ENCODE peak calls at places on chromosomes 12 and 14, in five cellular contexts. E is IMR-90; V is psoas muscle; B is effector memory CD4-positive, alpha-beta T cell; Q is fibroblast of lung. P is an unnamed sample.
A peak's percentile ranks its signal among the peaks of the same experiment; 100 is the strongest.

GRCh38 chr12:131901431-131902331 is 7.3 kb downstream of the ULK1 start:
- DNase-seq in B (no peak), V (no peak), E (no peak), Q (no peak), P (peak; percentile 80)

GRCh38 chr12:63958876-63959275 is 114.4 kb downstream of the SRGAP1 start:
- DNase-seq in V (no peak), Q (no peak), B (no peak), E (no peak), P (no peak)

GRCh38 chr12:51847830-51848727 is at the start of gene FIGNL2:
- DNase-seq in V (peak; percentile 32), Q (peak; percentile 34), E (peak; percentile 12), B (no peak), P (no peak)

GRCh38 chr14:30698463-30698862 is 76.3 kb downstream of the SCFD1 start:
- DNase-seq in Q (no peak), E (no peak), V (no peak), B (no peak), P (no peak)

GRCh38 chr12:20210795-20211194 is 157.5 kb upstream of the PDE3A start:
- DNase-seq in Q (no peak), B (no peak), E (no peak), V (no peak), P (no peak)

GRCh38 chr14:103537175-103537990 is 8.4 kb downstream of the TRMT61A start:
- DNase-seq in V (peak; percentile 17), B (no peak), Q (no peak), E (peak; percentile 55), P (no peak)

GRCh38 chr12:49707127-49707811 is at the start of gene FMNL3:
- DNase-seq in E (peak; percentile 95), V (peak; percentile 98), B (peak; percentile 97), Q (peak; percentile 94), P (peak; percentile 98)

GRCh38 chr12:123401753-123402683 is 18.1 kb downstream of the KMT5A start:
- DNase-seq in V (no peak), Q (no peak), B (no peak), E (no peak), P (no peak)

GRCh38 chr12:50572760-50573159 is 68.0 kb downstream of the DIP2B start:
- DNase-seq in B (no peak), E (no peak), V (no peak), Q (no peak), P (no peak)

GRCh38 chr14:28468191-28469151 is 298.1 kb upstream of the FOXG1 start:
- DNase-seq in V (no peak), B (no peak), Q (peak; percentile 29), E (no peak), P (no peak)

GRCh38 chr12:93176166-93176565 is 201.6 kb upstream of the NUDT4 start:
- DNase-seq in Q (peak; percentile 72), B (no peak), V (no peak), E (peak; percentile 76), P (no peak)

GRCh38 chr14:23577004-23577681 is 1.4 kb downstream of the JPH4 start:
- DNase-seq in E (no peak), V (no peak), Q (no peak), B (no peak), P (no peak)

GRCh38 chr14:105007593-105008264 is 13.2 kb downstream of the CDCA4 start:
- DNase-seq in E (no peak), V (no peak), Q (no peak), B (no peak), P (no peak)

GRCh38 chr14:94536836-94537235 is 24.4 kb upstream of the SERPINA4 start:
- DNase-seq in E (no peak), Q (no peak), B (no peak), V (no peak), P (no peak)

GRCh38 chr12:97751704-97752103 is 289.1 kb downstream of the RMST start:
- DNase-seq in B (no peak), E (no peak), V (no peak), Q (no peak), P (no peak)

GRCh38 chr14:99246536-99247083 is 25.4 kb downstream of the BCL11B start:
- DNase-seq in B (no peak), E (no peak), Q (no peak), V (no peak), P (no peak)

GRCh38 chr14:24135584-24135833 is 485 bp upstream of the PSME1 start:
- DNase-seq in E (no peak), V (no peak), Q (no peak), B (no peak), P (no peak)

GRCh38 chr12:54688309-54689033 is 40.3 kb upstream of the DCD start:
- DNase-seq in V (no peak), B (no peak), Q (no peak), E (no peak), P (no peak)

GRCh38 chr12:132143328-132144071 is 619 bp downstream of the DDX51 start:
- DNase-seq in Q (no peak), E (no peak), V (no peak), B (peak; percentile 13), P (peak; percentile 72)

GRCh38 chr12:13196302-13196921 is at the start of gene EMP1:
- DNase-seq in V (peak; percentile 91), Q (peak; percentile 100), E (peak; percentile 100), B (peak; percentile 42), P (peak; percentile 74)

GRCh38 chr14:75259510-75259855 is 19.1 kb upstream of the FOS start:
- DNase-seq in E (peak; percentile 77), Q (peak; percentile 69), V (no peak), B (no peak), P (no peak)

GRCh38 chr14:79575032-79575431 is 636.3 kb downstream of the DIO2 start:
- DNase-seq in B (no peak), E (no peak), V (no peak), Q (peak; percentile 31), P (no peak)

GRCh38 chr14:54435500-54435981 is 5.6 kb downstream of the CNIH1 start:
- DNase-seq in Q (peak; percentile 89), B (no peak), E (peak; percentile 84), V (no peak), P (no peak)

GRCh38 chr12:111643428-111643826 is 42.3 kb downstream of the BRAP start:
- DNase-seq in Q (peak; percentile 77), E (peak; percentile 95), V (no peak), B (no peak), P (no peak)

GRCh38 chr14:72598328-72598727 is 295.6 kb downstream of the DPF3 start:
- DNase-seq in B (no peak), Q (no peak), E (no peak), V (no peak), P (no peak)

GRCh38 chr14:60651051-60651935 is 2.0 kb upstream of the SIX1 start:
- DNase-seq in V (no peak), Q (no peak), B (no peak), E (no peak), P (no peak)

GRCh38 chr14:60648934-60649814 is at the start of gene SIX1:
- DNase-seq in E (peak; percentile 95), Q (peak; percentile 90), V (peak; percentile 86), B (no peak), P (peak; percentile 47)

GRCh38 chr14:60648169-60648933 is 926 bp downstream of the SIX1 start:
- DNase-seq in Q (no peak), E (peak; percentile 28), V (peak; percentile 62), B (no peak), P (no peak)

GRCh38 chr14:60650382-60650961 is 1.2 kb upstream of the SIX1 start:
- DNase-seq in V (no peak), E (peak; percentile 34), Q (no peak), B (no peak), P (no peak)

DNA sequence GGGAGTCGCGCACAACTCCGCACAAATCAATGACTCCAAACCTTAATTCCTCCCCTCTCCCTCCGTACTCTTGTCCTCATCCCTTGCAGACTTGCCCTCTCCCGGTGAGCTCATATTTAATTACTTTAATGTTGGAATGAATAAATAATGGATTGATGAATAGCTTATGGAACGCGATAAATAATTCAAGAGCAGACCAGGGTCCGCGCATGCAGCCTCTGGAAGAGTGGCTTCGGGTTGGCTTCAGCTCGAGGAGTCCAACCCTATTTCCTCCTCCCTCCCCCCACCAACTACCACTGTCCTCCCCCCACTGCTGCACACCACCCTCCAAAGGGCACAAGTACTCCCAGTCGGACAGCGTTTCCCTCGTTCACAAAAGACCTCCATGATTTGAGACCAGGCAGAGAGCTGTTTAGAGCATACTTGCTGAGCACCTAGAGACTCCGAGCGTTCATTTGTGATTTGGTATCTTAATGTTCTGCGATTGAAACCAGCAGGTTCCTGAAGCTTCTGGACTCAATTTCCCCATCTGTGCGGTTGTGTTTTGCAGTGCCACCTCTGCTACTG is 621 bp upstream of the SIX1 start:
- DNase-seq in E (peak; percentile 60), Q (no peak), V (no peak), B (no peak), P (no peak)
- H3K4me1 ChIP-seq in E (peaks cover 10% of the 10 kb centered on the region), Q (peaks cover 5% of the 10 kb centered on the region), V (peaks cover 13% of the 10 kb centered on the region), B (peaks cover 31% of the 10 kb centered on the region), P (peaks cover 11% of the 10 kb centered on the region)

GRCh38 chr12:71472441-71472911 is 32.9 kb downstream of the LGR5 start:
- DNase-seq in Q (peak; percentile 63), V (no peak), E (peak; percentile 30), B (no peak), P (no peak)
- H3K4me1 ChIP-seq in Q (peaks cover 7% of the 10 kb centered on the region), V (peaks cover 19% of the 10 kb centered on the region), E (peaks cover 3% of the 10 kb centered on the region), B (no peaks in the 10 kb centered on the region), P (no peaks in the 10 kb centered on the region)

DNA sequence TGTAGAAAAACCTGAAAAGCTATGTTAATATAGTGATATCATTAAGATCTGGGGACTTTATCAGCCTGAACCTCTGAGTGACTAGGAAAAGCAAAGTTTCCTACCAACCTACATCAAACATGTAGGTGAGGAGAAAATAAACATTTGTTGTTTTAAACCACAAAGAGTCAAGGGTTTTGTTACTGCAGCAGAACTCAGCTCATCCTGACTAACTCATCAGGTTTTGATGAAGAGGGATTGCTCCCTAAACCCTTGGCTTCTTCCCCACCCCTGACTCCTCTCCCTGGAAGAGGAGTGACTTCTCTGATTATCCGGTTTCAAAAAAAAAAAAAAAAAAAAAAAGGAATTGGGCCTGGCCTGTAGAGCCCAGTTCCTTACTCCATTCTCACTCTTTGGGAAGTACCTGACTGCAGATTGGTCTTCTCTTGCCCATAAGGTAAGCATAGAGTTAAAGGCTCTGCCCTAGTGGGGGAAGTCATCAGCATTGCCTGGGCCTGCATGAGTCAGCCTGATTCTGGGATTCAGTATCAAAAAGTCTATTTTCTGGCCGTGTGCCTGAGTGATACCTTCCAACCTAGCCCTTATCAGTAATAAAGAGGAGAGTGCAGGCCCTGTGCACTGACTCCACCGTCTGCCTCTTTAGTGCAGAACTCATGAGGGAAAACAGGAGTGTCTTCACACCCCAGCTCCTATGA is 16.9 kb downstream of the BDKRB1 start:
- DNase-seq in Q (peak; percentile 69), E (peak; percentile 76), V (no peak), B (no peak), P (no peak)
- H3K4me1 ChIP-seq in Q (peaks cover 13% of the 10 kb centered on the region), E (peaks cover 24% of the 10 kb centered on the region), V (peaks cover 5% of the 10 kb centered on the region), B (no peaks in the 10 kb centered on the region), P (peaks cover 32% of the 10 kb centered on the region)

DNA sequence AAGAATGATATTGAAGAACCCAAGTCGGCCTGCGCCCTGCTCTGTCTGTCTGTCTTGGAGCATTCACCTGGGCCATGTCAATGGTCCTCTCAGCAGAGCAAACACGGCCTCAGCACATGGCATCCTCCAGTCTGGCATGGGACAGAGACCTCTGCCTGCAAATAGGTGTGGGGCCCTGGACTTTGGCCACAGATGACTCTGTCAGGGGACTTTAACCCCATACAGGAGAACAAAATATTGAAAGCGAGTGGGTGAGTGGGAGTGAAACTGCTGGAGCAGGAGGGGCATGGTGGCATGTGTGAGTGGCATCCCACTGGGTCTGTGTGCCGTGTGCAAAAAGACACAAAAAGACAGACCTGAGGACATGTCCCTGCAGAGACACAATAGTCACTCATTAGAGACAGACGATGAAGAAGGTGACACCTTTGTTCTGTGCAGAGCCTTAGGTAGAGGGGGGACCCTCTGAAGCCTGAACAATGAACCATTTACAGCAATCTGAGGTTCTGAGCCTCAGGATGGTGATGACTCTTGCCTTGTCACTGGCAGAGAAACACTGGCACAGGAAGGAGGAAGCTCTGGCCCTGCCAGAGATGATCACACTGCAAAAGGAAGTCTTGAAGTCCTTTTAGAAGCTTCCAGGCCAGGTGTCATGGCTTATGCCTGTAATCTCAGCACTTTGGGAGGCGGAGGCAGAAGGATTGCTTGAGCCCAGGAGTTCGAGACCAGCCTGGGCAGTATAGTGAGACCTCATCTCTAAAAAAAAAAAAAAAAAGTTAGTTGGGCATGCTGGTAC is 7.5 kb downstream of the LAG3 start:
- DNase-seq in V (no peak), E (no peak), Q (no peak), B (no peak), P (no peak)
- H3K4me1 ChIP-seq in V (peaks cover 5% of the 10 kb centered on the region), E (peaks cover 4% of the 10 kb centered on the region), Q (peaks cover 3% of the 10 kb centered on the region), B (peaks cover 19% of the 10 kb centered on the region), P (peaks cover 6% of the 10 kb centered on the region)

P was measured in pancreas.